ENCODE peak calls at places on chromosomes 2 and 18, in six cellular contexts. One of them, this sample, is unnamed.

GRCh38 chr2:10475221-10475722 is 27.1 kb upstream of the ODC1 start:
- DNase-seq in NCI-H2107: no peak
- DNase-seq in naive thymus-derived CD8-positive, alpha-beta T cell: no peak
- DNase-seq in NCI-H510A treated with DMSO at 0.1 percent for 48 hours: no peak
- DNase-seq in ascending aorta: no peak
- DNase-seq in IMR-90: no peak
- DNase-seq in this sample: no peak

GRCh38 chr2:234091883-234092282 is 41.4 kb downstream of the SPP2 start:
- DNase-seq in NCI-H2107: no peak
- DNase-seq in naive thymus-derived CD8-positive, alpha-beta T cell: no peak
- DNase-seq in NCI-H510A treated with DMSO at 0.1 percent for 48 hours: no peak
- DNase-seq in ascending aorta: no peak
- DNase-seq in IMR-90: no peak
- DNase-seq in this sample: no peak

GRCh38 chr2:72561621-72562318 is 264.1 kb downstream of the EXOC6B start:
- DNase-seq in NCI-H2107: no peak
- DNase-seq in naive thymus-derived CD8-positive, alpha-beta T cell: no peak
- DNase-seq in NCI-H510A treated with DMSO at 0.1 percent for 48 hours: no peak
- DNase-seq in ascending aorta: no peak
- DNase-seq in IMR-90: peak; percentile 68
- DNase-seq in this sample: no peak

GRCh38 chr18:41391616-41392610 is 563.1 kb upstream of the PIK3C3 start:
- DNase-seq in NCI-H2107: peak; percentile 63
- DNase-seq in naive thymus-derived CD8-positive, alpha-beta T cell: no peak
- DNase-seq in NCI-H510A treated with DMSO at 0.1 percent for 48 hours: peak; percentile 65
- DNase-seq in ascending aorta: no peak
- DNase-seq in IMR-90: peak; percentile 70
- DNase-seq in this sample: peak; percentile 87

GRCh38 chr2:85457877-85458316 is 39.4 kb downstream of the SH2D6 start:
- DNase-seq in NCI-H2107: no peak
- DNase-seq in naive thymus-derived CD8-positive, alpha-beta T cell: no peak
- DNase-seq in NCI-H510A treated with DMSO at 0.1 percent for 48 hours: no peak
- DNase-seq in ascending aorta: no peak
- DNase-seq in IMR-90: no peak
- DNase-seq in this sample: peak; percentile 66

GRCh38 chr2:42435641-42436040 is 58.1 kb downstream of the KCNG3 start:
- DNase-seq in NCI-H2107: no peak
- DNase-seq in naive thymus-derived CD8-positive, alpha-beta T cell: no peak
- DNase-seq in NCI-H510A treated with DMSO at 0.1 percent for 48 hours: no peak
- DNase-seq in ascending aorta: no peak
- DNase-seq in IMR-90: no peak
- DNase-seq in this sample: no peak

GRCh38 chr2:60926751-60927568 is 45.6 kb downstream of the REL start:
- DNase-seq in NCI-H2107: no peak
- DNase-seq in naive thymus-derived CD8-positive, alpha-beta T cell: no peak
- DNase-seq in NCI-H510A treated with DMSO at 0.1 percent for 48 hours: no peak
- DNase-seq in ascending aorta: no peak
- DNase-seq in IMR-90: peak; percentile 70
- DNase-seq in this sample: no peak

GRCh38 chr2:239920616-239921365 is 104.4 kb downstream of the NDUFA10 start:
- DNase-seq in NCI-H2107: no peak
- DNase-seq in naive thymus-derived CD8-positive, alpha-beta T cell: no peak
- DNase-seq in NCI-H510A treated with DMSO at 0.1 percent for 48 hours: no peak
- DNase-seq in ascending aorta: no peak
- DNase-seq in IMR-90: no peak
- DNase-seq in this sample: no peak

GRCh38 chr18:68121308-68121707 is 593.6 kb downstream of the TMX3 start:
- DNase-seq in NCI-H2107: no peak
- DNase-seq in naive thymus-derived CD8-positive, alpha-beta T cell: no peak
- DNase-seq in NCI-H510A treated with DMSO at 0.1 percent for 48 hours: no peak
- DNase-seq in ascending aorta: no peak
- DNase-seq in IMR-90: peak; percentile 0
- DNase-seq in this sample: no peak

GRCh38 chr2:160377204-160377995 is 116.2 kb downstream of the RBMS1 start:
- DNase-seq in NCI-H2107: no peak
- DNase-seq in naive thymus-derived CD8-positive, alpha-beta T cell: no peak
- DNase-seq in NCI-H510A treated with DMSO at 0.1 percent for 48 hours: no peak
- DNase-seq in ascending aorta: no peak
- DNase-seq in IMR-90: peak; percentile 50
- DNase-seq in this sample: no peak

GRCh38 chr18:35143615-35144596 is 96.9 kb upstream of the ZNF397 start:
- DNase-seq in NCI-H2107: peak; percentile 51
- DNase-seq in naive thymus-derived CD8-positive, alpha-beta T cell: peak; percentile 49
- DNase-seq in NCI-H510A treated with DMSO at 0.1 percent for 48 hours: peak; percentile 99
- DNase-seq in ascending aorta: no peak
- DNase-seq in IMR-90: peak; percentile 55
- DNase-seq in this sample: peak; percentile 97

GRCh38 chr18:9513971-9514512 is 38.7 kb downstream of the RALBP1 start:
- DNase-seq in NCI-H2107: no peak
- DNase-seq in naive thymus-derived CD8-positive, alpha-beta T cell: no peak
- DNase-seq in NCI-H510A treated with DMSO at 0.1 percent for 48 hours: no peak
- DNase-seq in ascending aorta: no peak
- DNase-seq in IMR-90: peak; percentile 75
- DNase-seq in this sample: no peak

GRCh38 chr2:103667335-103667884 is 905.6 kb downstream of the TMEM182 start:
- DNase-seq in NCI-H2107: no peak
- DNase-seq in naive thymus-derived CD8-positive, alpha-beta T cell: no peak
- DNase-seq in NCI-H510A treated with DMSO at 0.1 percent for 48 hours: no peak
- DNase-seq in ascending aorta: no peak
- DNase-seq in IMR-90: no peak
- DNase-seq in this sample: no peak

GRCh38 chr2:182186132-182186735 is 200.6 kb downstream of the PPP1R1C start:
- DNase-seq in NCI-H2107: peak; percentile 22
- DNase-seq in naive thymus-derived CD8-positive, alpha-beta T cell: peak; percentile 24
- DNase-seq in NCI-H510A treated with DMSO at 0.1 percent for 48 hours: peak; percentile 95
- DNase-seq in ascending aorta: no peak
- DNase-seq in IMR-90: peak; percentile 34
- DNase-seq in this sample: peak; percentile 52

GRCh38 chr2:26033270-26033768 is 565 bp upstream of the RAB10 start:
- DNase-seq in NCI-H2107: peak; percentile 92
- DNase-seq in naive thymus-derived CD8-positive, alpha-beta T cell: no peak
- DNase-seq in NCI-H510A treated with DMSO at 0.1 percent for 48 hours: peak; percentile 93
- DNase-seq in ascending aorta: no peak
- DNase-seq in IMR-90: peak; percentile 71
- DNase-seq in this sample: peak; percentile 94

GRCh38 chr2:37819228-37819627 is 105.9 kb upstream of the RMDN2 start:
- DNase-seq in NCI-H2107: no peak
- DNase-seq in naive thymus-derived CD8-positive, alpha-beta T cell: no peak
- DNase-seq in NCI-H510A treated with DMSO at 0.1 percent for 48 hours: no peak
- DNase-seq in ascending aorta: no peak
- DNase-seq in IMR-90: peak; percentile 97
- DNase-seq in this sample: no peak

GRCh38 chr18:12304351-12305210 is 3.5 kb upstream of the TUBB6 start:
- DNase-seq in NCI-H2107: peak; percentile 17
- DNase-seq in naive thymus-derived CD8-positive, alpha-beta T cell: no peak
- DNase-seq in NCI-H510A treated with DMSO at 0.1 percent for 48 hours: no peak
- DNase-seq in ascending aorta: no peak
- DNase-seq in IMR-90: peak; percentile 82
- DNase-seq in this sample: peak; percentile 81

GRCh38 chr18:58286793-58287625 is 243.0 kb downstream of the NEDD4L start:
- DNase-seq in NCI-H2107: no peak
- DNase-seq in naive thymus-derived CD8-positive, alpha-beta T cell: no peak
- DNase-seq in NCI-H510A treated with DMSO at 0.1 percent for 48 hours: no peak
- DNase-seq in ascending aorta: no peak
- DNase-seq in IMR-90: no peak
- DNase-seq in this sample: no peak

GRCh38 chr2:11746807-11747459 is 501 bp downstream of the LPIN1 start:
- DNase-seq in NCI-H2107: peak; percentile 30
- DNase-seq in naive thymus-derived CD8-positive, alpha-beta T cell: peak; percentile 32
- DNase-seq in NCI-H510A treated with DMSO at 0.1 percent for 48 hours: peak; percentile 60
- DNase-seq in ascending aorta: no peak
- DNase-seq in IMR-90: peak; percentile 16
- DNase-seq in this sample: no peak

GRCh38 chr2:149763358-149763757 is 175.8 kb upstream of the MMADHC start:
- DNase-seq in NCI-H2107: no peak
- DNase-seq in naive thymus-derived CD8-positive, alpha-beta T cell: no peak
- DNase-seq in NCI-H510A treated with DMSO at 0.1 percent for 48 hours: no peak
- DNase-seq in ascending aorta: no peak
- DNase-seq in IMR-90: no peak
- DNase-seq in this sample: no peak

GRCh38 chr2:106061971-106062370 is 132.1 kb downstream of the UXS1 start:
- DNase-seq in NCI-H2107: no peak
- DNase-seq in naive thymus-derived CD8-positive, alpha-beta T cell: no peak
- DNase-seq in NCI-H510A treated with DMSO at 0.1 percent for 48 hours: no peak
- DNase-seq in ascending aorta: no peak
- DNase-seq in IMR-90: no peak
- DNase-seq in this sample: no peak

GRCh38 chr2:223046470-223047053 is 5.4 kb upstream of the KCNE4 start:
- DNase-seq in NCI-H2107: no peak
- DNase-seq in naive thymus-derived CD8-positive, alpha-beta T cell: no peak
- DNase-seq in NCI-H510A treated with DMSO at 0.1 percent for 48 hours: no peak
- DNase-seq in ascending aorta: no peak
- DNase-seq in IMR-90: no peak
- DNase-seq in this sample: no peak

GRCh38 chr2:7697052-7697451 is 779.8 kb downstream of the RNF144A start:
- DNase-seq in NCI-H2107: no peak
- DNase-seq in naive thymus-derived CD8-positive, alpha-beta T cell: no peak
- DNase-seq in NCI-H510A treated with DMSO at 0.1 percent for 48 hours: no peak
- DNase-seq in ascending aorta: no peak
- DNase-seq in IMR-90: no peak
- DNase-seq in this sample: no peak

GRCh38 chr2:97355887-97356286 is 233.8 kb downstream of the ANKRD36B start:
- DNase-seq in NCI-H2107: no peak
- DNase-seq in naive thymus-derived CD8-positive, alpha-beta T cell: no peak
- DNase-seq in NCI-H510A treated with DMSO at 0.1 percent for 48 hours: no peak
- DNase-seq in ascending aorta: no peak
- DNase-seq in IMR-90: no peak
- DNase-seq in this sample: no peak

GRCh38 chr2:122531803-122532344 is 776.4 kb downstream of the TSN start:
- DNase-seq in NCI-H2107: no peak
- DNase-seq in naive thymus-derived CD8-positive, alpha-beta T cell: no peak
- DNase-seq in NCI-H510A treated with DMSO at 0.1 percent for 48 hours: no peak
- DNase-seq in ascending aorta: no peak
- DNase-seq in IMR-90: no peak
- DNase-seq in this sample: no peak

This sample was measured in COR-L47.